ENCODE peak calls at places on chromosomes 3 and 15, in nine cellular contexts. X is activated CD8-positive, alpha-beta memory T cell treated with anti-CD3 and anti-CD28 coated beads, Interleukin-2, amount 50 U/mL, for 48 hours; T is NCI-H524; A is fibroblast of pulmonary artery; S is hepatocyte; U is hippocampal formation; N is GDM1; B is stimulated activated CD4-positive, alpha-beta T cell treated with anti-CD3 and anti-CD28 coated beads, Interleukin-15, amount 100 ng/mL, for 1 hour; L is OCI-LY7. H is an unnamed sample.
A peak's percentile ranks its signal among the peaks of the same experiment; 100 is the strongest.

GRCh38 chr3:59862686-59863085 is 812.9 kb upstream of the CFAP20DC start:
- DNase-seq in X (no peak), T (no peak), A (peak; percentile 81), S (no peak), U (no peak), N (no peak), B (no peak), L (no peak), H (no peak)

GRCh38 chr15:41772720-41773331 is 1.5 kb upstream of the MAPKBP1 start:
- DNase-seq in X (no peak), T (peak; percentile 85), A (peak; percentile 83), S (peak; percentile 78), U (peak; percentile 49), N (peak; percentile 45), B (no peak), L (peak; percentile 82), H (peak; percentile 87)

GRCh38 chr3:36663666-36664291 is 100.6 kb downstream of the DCLK3 start:
- DNase-seq in X (no peak), T (no peak), A (peak; percentile 38), S (no peak), U (no peak), N (no peak), B (no peak), L (no peak), H (no peak)

GRCh38 chr3:57079221-57079831 is 18.9 kb downstream of the SPATA12 start:
- DNase-seq in X (no peak), T (no peak), A (no peak), S (peak; percentile 80), U (no peak), N (no peak), B (no peak), L (peak; percentile 64), H (peak; percentile 25)

GRCh38 chr15:40379853-40380252 is 2.7 kb upstream of the KNSTRN start:
- DNase-seq in X (no peak), T (no peak), A (peak; percentile 98), S (peak; percentile 68), U (no peak), N (no peak), B (no peak), L (no peak), H (no peak)

GRCh38 chr15:95106781-95107180 is 875.4 kb downstream of the MCTP2 start:
- DNase-seq in X (no peak), T (no peak), A (no peak), S (no peak), U (peak; percentile 3), N (no peak), B (no peak), L (no peak), H (no peak)

GRCh38 chr3:53842436-53843194 is 3.6 kb downstream of the CHDH start:
- DNase-seq in X (peak; percentile 28), T (no peak), A (peak; percentile 23), S (peak; percentile 89), U (peak; percentile 85), N (no peak), B (no peak), L (no peak), H (no peak)

GRCh38 chr3:45507820-45508317 is 86.7 kb upstream of the LIMD1 start:
- DNase-seq in X (no peak), T (peak; percentile 21), A (peak; percentile 67), S (peak; percentile 65), U (no peak), N (no peak), B (no peak), L (no peak), H (peak; percentile 82)

GRCh38 chr15:92810418-92811138 is 89.5 kb upstream of the CHD2 start:
- DNase-seq in X (no peak), T (peak; percentile 97), A (peak; percentile 85), S (peak; percentile 52), U (peak; percentile 62), N (peak; percentile 50), B (no peak), L (peak; percentile 91), H (no peak)

GRCh38 chr3:36362216-36362615 is 18.1 kb upstream of the STAC start:
- DNase-seq in X (no peak), T (no peak), A (no peak), S (no peak), U (no peak), N (no peak), B (no peak), L (no peak), H (no peak)

GRCh38 chr15:35290301-35290721 is 205.2 kb upstream of the NANOGP8 start:
- DNase-seq in X (no peak), T (no peak), A (no peak), S (no peak), U (no peak), N (no peak), B (no peak), L (no peak), H (no peak)

GRCh38 chr15:76576526-76577279 is 240.1 kb downstream of the ISL2 start:
- DNase-seq in X (no peak), T (no peak), A (peak; percentile 74), S (peak; percentile 34), U (no peak), N (no peak), B (no peak), L (no peak), H (peak; percentile 4)